ENCODE peak calls at places on chromosomes 7 and 10, in five cellular contexts. One of them, this sample, is unnamed. For H3K4me1, the result is how much of the 10 kb centered on the place peaks cover.

GRCh38 chr7:73717025-73717807 is 2.3 kb downstream of the STX1A start:
- DNase-seq in heart left ventricle: no peak
- DNase-seq in neural progenitor cell: no peak
- DNase-seq in tibial nerve: no peak
- DNase-seq in A549: no peak
- DNase-seq in this sample: no peak

GRCh38 chr7:93921607-93922446 is at the start of gene GNG11:
- DNase-seq in heart left ventricle: peak
- DNase-seq in neural progenitor cell: peak
- DNase-seq in tibial nerve: peak
- DNase-seq in A549: peak
- DNase-seq in this sample: peak

GRCh38 chr7:3154881-3155494 is 111.3 kb upstream of the CARD11 start:
- DNase-seq in heart left ventricle: no peak
- DNase-seq in neural progenitor cell: peak
- DNase-seq in tibial nerve: peak
- DNase-seq in A549: peak
- DNase-seq in this sample: no peak

GRCh38 chr7:74043523-74043951 is 15.6 kb downstream of the ELN start:
- DNase-seq in heart left ventricle: no peak
- DNase-seq in neural progenitor cell: peak
- DNase-seq in tibial nerve: no peak
- DNase-seq in A549: no peak
- DNase-seq in this sample: peak

GRCh38 chr10:75597691-75598455 is 166.4 kb downstream of the LRMDA start:
- DNase-seq in heart left ventricle: no peak
- DNase-seq in neural progenitor cell: no peak
- DNase-seq in tibial nerve: no peak
- DNase-seq in A549: no peak
- DNase-seq in this sample: no peak

GRCh38 chr10:122276611-122277205 is 5.6 kb downstream of the BTBD16 start:
- DNase-seq in heart left ventricle: no peak
- DNase-seq in neural progenitor cell: no peak
- DNase-seq in tibial nerve: no peak
- DNase-seq in A549: peak
- DNase-seq in this sample: no peak

GRCh38 chr10:112649492-112650152 is 202.6 kb downstream of the VTI1A start:
- DNase-seq in heart left ventricle: no peak
- DNase-seq in neural progenitor cell: no peak
- DNase-seq in tibial nerve: no peak
- DNase-seq in A549: no peak
- DNase-seq in this sample: no peak

GRCh38 chr10:21368022-21368582 is 157.4 kb downstream of the SKIDA1 start:
- DNase-seq in heart left ventricle: no peak
- DNase-seq in neural progenitor cell: no peak
- DNase-seq in tibial nerve: no peak
- DNase-seq in A549: no peak
- DNase-seq in this sample: no peak

GRCh38 chr10:43861966-43862751 is 213.5 kb upstream of the ZNF32 start:
- DNase-seq in heart left ventricle: no peak
- DNase-seq in neural progenitor cell: no peak
- DNase-seq in tibial nerve: no peak
- DNase-seq in A549: no peak
- DNase-seq in this sample: peak

GRCh38 chr10:3666525-3667302 is 118.3 kb downstream of the KLF6 start:
- DNase-seq in heart left ventricle: peak
- DNase-seq in neural progenitor cell: no peak
- DNase-seq in tibial nerve: no peak
- DNase-seq in A549: no peak
- DNase-seq in this sample: no peak

GRCh38 chr7:147681530-147681929 is 909.0 kb upstream of the C7orf33 start:
- DNase-seq in heart left ventricle: no peak
- DNase-seq in neural progenitor cell: no peak
- DNase-seq in tibial nerve: no peak
- DNase-seq in A549: no peak
- DNase-seq in this sample: no peak

GRCh38 chr10:34651796-34652195 is 163.3 kb downstream of the PARD3 start:
- DNase-seq in heart left ventricle: no peak
- DNase-seq in neural progenitor cell: peak
- DNase-seq in tibial nerve: no peak
- DNase-seq in A549: no peak
- DNase-seq in this sample: no peak

GRCh38 chr7:19181634-19182033 is 36.4 kb upstream of the FERD3L start:
- DNase-seq in heart left ventricle: no peak
- DNase-seq in neural progenitor cell: no peak
- DNase-seq in tibial nerve: no peak
- DNase-seq in A549: no peak
- DNase-seq in this sample: no peak

GRCh38 chr10:33822774-33823173 is 488.3 kb upstream of the NRP1 start:
- DNase-seq in heart left ventricle: no peak
- DNase-seq in neural progenitor cell: no peak
- DNase-seq in tibial nerve: no peak
- DNase-seq in A549: no peak
- DNase-seq in this sample: no peak

GRCh38 chr10:17649836-17650235 is 5.9 kb downstream of the STAM start:
- DNase-seq in heart left ventricle: no peak
- DNase-seq in neural progenitor cell: no peak
- DNase-seq in tibial nerve: no peak
- DNase-seq in A549: no peak
- DNase-seq in this sample: no peak

GRCh38 chr7:117068511-117069155 is 115.3 kb downstream of the ST7 start:
- DNase-seq in heart left ventricle: no peak
- DNase-seq in neural progenitor cell: no peak
- DNase-seq in tibial nerve: no peak
- DNase-seq in A549: no peak
- DNase-seq in this sample: no peak

GRCh38 chr7:47636111-47636692 is 54.3 kb upstream of the TNS3 start:
- DNase-seq in heart left ventricle: peak
- DNase-seq in neural progenitor cell: no peak
- DNase-seq in tibial nerve: no peak
- DNase-seq in A549: no peak
- DNase-seq in this sample: peak

GRCh38 chr7:142303650-142304049 is 45.8 kb upstream of the PRSS58 start:
- DNase-seq in heart left ventricle: no peak
- DNase-seq in neural progenitor cell: peak
- DNase-seq in tibial nerve: no peak
- DNase-seq in A549: no peak
- DNase-seq in this sample: no peak

GRCh38 chr7:39153647-39154046 is 175.9 kb downstream of the POU6F2 start:
- DNase-seq in heart left ventricle: no peak
- DNase-seq in neural progenitor cell: peak
- DNase-seq in tibial nerve: no peak
- DNase-seq in A549: no peak
- DNase-seq in this sample: peak

GRCh38 chr10:60335708-60336107 is 54.0 kb downstream of the ANK3 start:
- DNase-seq in heart left ventricle: no peak
- DNase-seq in neural progenitor cell: no peak
- DNase-seq in tibial nerve: no peak
- DNase-seq in A549: no peak
- DNase-seq in this sample: no peak

GRCh38 chr10:33334170-33334838 is at the start of gene NRP1:
- DNase-seq in heart left ventricle: peak
- DNase-seq in neural progenitor cell: peak
- DNase-seq in tibial nerve: peak
- DNase-seq in A549: no peak
- DNase-seq in this sample: peak

GRCh38 chr7:76196786-76197185 is 4.9 kb upstream of the SRRM3 start:
- DNase-seq in heart left ventricle: no peak
- DNase-seq in neural progenitor cell: no peak
- DNase-seq in tibial nerve: no peak
- DNase-seq in A549: no peak
- DNase-seq in this sample: no peak

GRCh38 chr10:48472670-48473069 is 132.2 kb downstream of the ARHGAP22 start:
- DNase-seq in heart left ventricle: no peak
- DNase-seq in neural progenitor cell: no peak
- DNase-seq in tibial nerve: no peak
- DNase-seq in A549: no peak
- DNase-seq in this sample: no peak
- H3K4me1 ChIP-seq in heart left ventricle: under half
- H3K4me1 ChIP-seq in neural progenitor cell: under half
- H3K4me1 ChIP-seq in tibial nerve: under half
- H3K4me1 ChIP-seq in A549: under half
- H3K4me1 ChIP-seq in this sample: under half

DNA sequence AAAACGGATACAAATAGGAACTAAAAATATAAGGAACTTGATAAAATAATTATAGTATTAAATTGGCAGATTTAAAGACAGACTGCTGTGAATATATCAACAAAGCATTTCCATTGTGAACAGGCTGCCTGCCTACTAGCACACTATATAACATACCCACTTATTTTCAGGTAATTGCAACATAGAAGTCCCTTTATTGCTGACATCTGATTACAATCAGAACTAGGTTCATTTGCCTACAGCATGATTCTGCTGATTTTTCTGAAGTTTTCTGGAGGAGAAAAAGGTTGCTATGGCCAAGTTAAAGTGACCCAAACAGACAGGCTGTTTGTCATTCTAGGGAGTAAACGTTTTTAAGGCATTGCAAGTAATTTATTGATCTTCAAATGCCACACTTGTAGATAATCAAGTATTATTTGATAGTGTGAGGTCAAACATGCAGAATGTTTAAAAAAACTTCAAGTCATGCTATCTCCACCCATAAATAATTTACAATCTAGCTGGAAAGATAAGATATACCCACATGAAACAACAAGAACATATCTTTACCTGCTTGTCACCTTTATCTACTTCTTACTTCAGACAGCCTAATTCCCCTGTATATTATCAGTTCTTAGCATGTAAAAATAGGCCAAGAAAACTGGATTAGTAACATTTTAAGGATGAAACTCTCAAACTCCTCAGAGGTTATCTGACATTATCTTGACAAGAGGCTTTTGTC is 40.5 kb downstream of the MTPN start:
- DNase-seq in heart left ventricle: no peak
- DNase-seq in neural progenitor cell: no peak
- DNase-seq in tibial nerve: no peak
- DNase-seq in A549: no peak
- DNase-seq in this sample: no peak
- H3K27ac ChIP-seq in heart left ventricle: no peak
- H3K27ac ChIP-seq in neural progenitor cell: no peak
- H3K27ac ChIP-seq in tibial nerve: no peak
- H3K27ac ChIP-seq in A549: no peak
- H3K27ac ChIP-seq in this sample: no peak

GRCh38 chr10:71266918-71267442 is 52.1 kb upstream of the SLC29A3 start:
- DNase-seq in heart left ventricle: no peak
- DNase-seq in neural progenitor cell: no peak
- DNase-seq in tibial nerve: no peak
- DNase-seq in A549: no peak
- DNase-seq in this sample: no peak
- H3K4me1 ChIP-seq in heart left ventricle: half or more
- H3K4me1 ChIP-seq in neural progenitor cell: under half
- H3K4me1 ChIP-seq in tibial nerve: under half
- H3K4me1 ChIP-seq in A549: under half
- H3K4me1 ChIP-seq in this sample: under half

GRCh38 chr7:22572292-22572691 is 72.3 kb upstream of the STEAP1B start:
- DNase-seq in heart left ventricle: no peak
- DNase-seq in neural progenitor cell: no peak
- DNase-seq in tibial nerve: no peak
- DNase-seq in A549: no peak
- DNase-seq in this sample: peak

GRCh38 chr7:22574756-22575517 is 74.9 kb upstream of the STEAP1B start:
- DNase-seq in heart left ventricle: no peak
- DNase-seq in neural progenitor cell: no peak
- DNase-seq in tibial nerve: no peak
- DNase-seq in A549: no peak
- DNase-seq in this sample: no peak

GRCh38 chr7:22571776-22572175 is 71.8 kb upstream of the STEAP1B start:
- DNase-seq in heart left ventricle: no peak
- DNase-seq in neural progenitor cell: no peak
- DNase-seq in tibial nerve: no peak
- DNase-seq in A549: no peak
- DNase-seq in this sample: no peak

GRCh38 chr7:22569586-22570321 is 69.8 kb upstream of the STEAP1B start:
- DNase-seq in heart left ventricle: no peak
- DNase-seq in neural progenitor cell: no peak
- DNase-seq in tibial nerve: no peak
- DNase-seq in A549: no peak
- DNase-seq in this sample: no peak

DNA sequence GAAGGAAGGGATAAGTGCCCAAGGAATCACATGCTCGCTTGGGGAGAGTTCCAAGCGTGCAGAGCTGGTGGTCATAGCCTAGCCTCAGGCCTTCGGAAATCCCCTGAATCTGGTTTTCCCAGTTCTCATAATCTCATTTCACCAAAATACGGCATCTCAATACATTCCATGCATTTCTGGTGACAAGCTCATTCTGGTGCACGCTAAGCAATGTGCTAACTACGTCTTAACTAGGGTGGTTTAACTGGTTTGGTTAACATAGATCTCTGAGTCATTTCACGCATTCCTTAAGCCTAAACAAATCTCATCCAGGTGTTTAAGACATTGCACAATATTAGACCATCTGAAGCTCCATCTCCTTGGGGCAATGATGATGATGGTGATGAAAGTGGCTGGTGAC is 72.9 kb upstream of the STEAP1B start:
- DNase-seq in heart left ventricle: no peak
- DNase-seq in neural progenitor cell: no peak
- DNase-seq in tibial nerve: no peak
- DNase-seq in A549: no peak
- DNase-seq in this sample: peak
- H3K27ac ChIP-seq in heart left ventricle: no peak
- H3K27ac ChIP-seq in neural progenitor cell: no peak
- H3K27ac ChIP-seq in tibial nerve: no peak
- H3K27ac ChIP-seq in A549: peak
- H3K27ac ChIP-seq in this sample: peak

DNA sequence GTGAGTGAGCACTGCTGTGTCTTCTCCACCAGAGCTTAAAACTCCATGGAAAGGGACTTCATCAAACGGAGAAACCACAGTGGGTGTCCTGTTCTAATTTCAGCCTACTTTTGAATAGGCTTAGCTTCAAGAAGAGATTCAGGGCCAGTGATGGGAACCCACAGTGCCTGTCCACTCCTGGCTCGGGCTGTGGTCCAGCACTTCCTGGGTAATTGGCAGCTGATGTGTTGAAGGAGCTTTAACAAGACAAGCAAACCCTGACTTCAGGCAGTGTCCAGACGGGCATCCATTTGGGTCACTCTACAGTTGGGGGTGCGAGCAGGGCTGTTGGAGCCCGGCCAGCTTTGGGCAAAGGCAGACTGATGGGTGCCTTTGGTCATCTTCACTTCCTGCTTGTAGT is 14.5 kb downstream of the VWC2 start:
- DNase-seq in heart left ventricle: no peak
- DNase-seq in neural progenitor cell: no peak
- DNase-seq in tibial nerve: no peak
- DNase-seq in A549: no peak
- DNase-seq in this sample: no peak
- H3K4me1 ChIP-seq in heart left ventricle: under half
- H3K4me1 ChIP-seq in neural progenitor cell: under half
- H3K4me1 ChIP-seq in tibial nerve: under half
- H3K4me1 ChIP-seq in A549: under half
- H3K4me1 ChIP-seq in this sample: under half

DNA sequence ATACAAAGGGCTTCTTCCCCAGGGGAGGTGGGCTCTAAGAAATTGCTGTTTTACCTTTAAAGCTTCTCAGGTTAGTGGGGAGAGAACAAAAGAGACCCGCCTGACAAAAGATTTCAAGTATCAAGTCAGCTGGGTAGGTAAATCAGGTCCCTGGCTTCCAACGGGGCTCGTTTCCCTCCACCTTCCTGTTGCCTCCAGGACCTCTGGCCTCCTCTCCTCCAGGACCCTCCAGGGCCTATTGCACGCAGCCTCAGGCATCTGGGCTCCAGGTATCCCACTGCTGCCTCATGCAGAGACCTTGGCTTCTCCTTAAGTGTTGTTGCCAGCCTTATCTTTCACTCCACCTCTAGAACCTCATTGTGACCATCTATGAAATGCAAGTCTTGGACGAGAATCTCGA is 2.9 kb downstream of the BNIP3 start:
- DNase-seq in heart left ventricle: no peak
- DNase-seq in neural progenitor cell: no peak
- DNase-seq in tibial nerve: no peak
- DNase-seq in A549: no peak
- DNase-seq in this sample: no peak
- H3K27ac ChIP-seq in heart left ventricle: no peak
- H3K27ac ChIP-seq in neural progenitor cell: no peak
- H3K27ac ChIP-seq in tibial nerve: no peak
- H3K27ac ChIP-seq in A549: no peak
- H3K27ac ChIP-seq in this sample: no peak